ENCODE peak calls at places on chromosomes 11 and 22, in seven cellular contexts. H is sigmoid colon; F is kidney epithelial cell; I is IMR-90; O is CD8-positive, alpha-beta memory T cell; G is Peyer's patch; J is PC-3. E is an unnamed sample.

GRCh38 chr11:134509381-134510068 is 97.5 kb upstream of the B3GAT1 start:
- DNase-seq in H (no peak), F (no peak), I (no peak), O (no peak), G (peak; percentile 4), J (no peak), E (no peak)

GRCh38 chr11:122230387-122230760 is 114.4 kb upstream of the BLID start:
- DNase-seq in H (no peak), F (no peak), I (peak; percentile 67), O (no peak), G (no peak), J (no peak), E (no peak)

GRCh38 chr22:47022075-47022473 is 259.6 kb downstream of the TBC1D22A start:
- DNase-seq in H (peak; percentile 40), F (no peak), I (peak; percentile 22), O (no peak), G (no peak), J (no peak), E (no peak)

GRCh38 chr22:40826984-40827741 is 8.0 kb upstream of the SLC25A17 start:
- DNase-seq in H (no peak), F (no peak), I (no peak), O (no peak), G (no peak), J (no peak), E (no peak)

GRCh38 chr11:43644626-43645299 is 35.8 kb upstream of the HSD17B12 start:
- DNase-seq in H (no peak), F (no peak), I (peak; percentile 3), O (no peak), G (no peak), J (peak; percentile 19), E (no peak)

GRCh38 chr22:24094966-24095365 is 83.9 kb downstream of the CABIN1 start:
- DNase-seq in H (peak; percentile 54), F (no peak), I (no peak), O (peak; percentile 14), G (no peak), J (no peak), E (no peak)

GRCh38 chr22:31161386-31161785 is 1.4 kb downstream of the RNF185 start:
- DNase-seq in H (no peak), F (no peak), I (no peak), O (no peak), G (no peak), J (no peak), E (no peak)

GRCh38 chr11:45313211-45313865 is 27.2 kb upstream of the SYT13 start:
- DNase-seq in H (no peak), F (no peak), I (no peak), O (no peak), G (no peak), J (no peak), E (no peak)

GRCh38 chr22:24070553-24070952 is 59.4 kb downstream of the CABIN1 start:
- DNase-seq in H (no peak), F (no peak), I (no peak), O (no peak), G (no peak), J (no peak), E (no peak)

GRCh38 chr11:124917115-124917637 is 1.9 kb upstream of the HEPN1 start:
- DNase-seq in H (no peak), F (no peak), I (peak; percentile 89), O (no peak), G (no peak), J (no peak), E (peak; percentile 72)

GRCh38 chr11:12629601-12630313 is 44.5 kb upstream of the TEAD1 start:
- DNase-seq in H (no peak), F (no peak), I (peak; percentile 78), O (no peak), G (no peak), J (peak; percentile 50), E (no peak)

GRCh38 chr11:17716807-17717206 is 2.6 kb upstream of the MYOD1 start:
- DNase-seq in H (no peak), F (no peak), I (no peak), O (no peak), G (no peak), J (no peak), E (no peak)

GRCh38 chr11:33445761-33446161 is 188.6 kb downstream of the HIPK3 start:
- DNase-seq in H (no peak), F (no peak), I (peak; percentile 70), O (no peak), G (no peak), J (peak; percentile 36), E (peak; percentile 59)

GRCh38 chr11:128409476-128409875 is 177.9 kb downstream of the ETS1 start:
- DNase-seq in H (no peak), F (no peak), I (peak; percentile 94), O (no peak), G (no peak), J (peak; percentile 96), E (no peak)

GRCh38 chr22:29269230-29269604 is 1.1 kb downstream of the EWSR1 start:
- DNase-seq in H (no peak), F (no peak), I (no peak), O (no peak), G (peak; percentile 12), J (no peak), E (no peak)

GRCh38 chr11:2779499-2779980 is 79.7 kb upstream of the KCNQ1OT1 start:
- DNase-seq in H (no peak), F (no peak), I (no peak), O (peak; percentile 27), G (no peak), J (no peak), E (no peak)

GRCh38 chr11:114318361-114318760 is 22.2 kb downstream of the NNMT start:
- DNase-seq in H (no peak), F (no peak), I (no peak), O (no peak), G (no peak), J (no peak), E (no peak)

GRCh38 chr11:62757846-62758788 is 3.3 kb upstream of the POLR2G start:
- DNase-seq in H (no peak), F (no peak), I (no peak), O (no peak), G (no peak), J (no peak), E (no peak)
- H3K4me3 ChIP-seq in H (no peak overlapping the region), F (no peak overlapping the region), I (no peak overlapping the region), O (no peak overlapping the region), G (no peak overlapping the region), J (no peak overlapping the region), E (no peak overlapping the region)

DNA sequence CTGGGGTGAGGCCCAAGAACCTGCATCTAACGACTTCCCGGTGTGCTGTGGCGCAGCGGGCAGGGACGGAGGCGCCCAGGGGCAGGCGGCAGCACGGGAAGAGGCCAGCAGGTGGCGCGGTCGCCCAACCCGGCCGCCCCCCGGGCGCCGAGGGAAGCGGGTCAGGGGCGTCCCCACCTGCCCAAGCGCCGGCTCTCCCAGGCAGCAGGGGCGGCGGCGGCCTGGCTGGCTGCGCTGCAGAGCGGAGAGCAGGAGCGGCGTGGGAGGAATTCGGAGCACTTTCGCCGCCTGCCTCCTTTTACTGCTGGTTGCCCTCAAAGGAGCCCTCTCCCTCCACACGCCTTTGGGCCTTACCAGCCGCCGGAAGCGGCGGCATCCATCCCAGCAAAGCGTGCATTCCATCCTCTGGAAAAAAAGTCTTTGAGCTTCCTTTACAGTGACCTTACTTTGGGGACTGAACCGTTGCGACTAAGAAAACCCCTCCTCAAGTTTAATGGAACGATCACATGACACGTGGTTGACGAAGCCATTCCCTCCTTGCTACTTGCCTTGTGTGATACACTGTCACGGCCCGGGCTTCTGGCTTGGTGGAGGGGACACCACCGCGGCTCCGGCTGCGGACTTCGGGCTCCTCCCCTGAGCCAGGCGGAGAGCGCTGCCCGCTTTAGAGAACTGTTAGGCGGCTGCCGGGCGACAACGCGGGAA is 106.8 kb upstream of the CLMP start:
- DNase-seq in H (peak; percentile 69), F (no peak), I (peak; percentile 11), O (peak; percentile 69), G (peak; percentile 31), J (peak; percentile 72), E (no peak)
- H3K4me3 ChIP-seq in H (no peak overlapping the region), F (peak overlapping the region; percentile 20), I (peak overlapping the region; percentile 32), O (peak overlapping the region; percentile 55), G (peak overlapping the region; percentile 52), J (peak overlapping the region; percentile 55), E (no peak overlapping the region)

GRCh38 chr11:115761348-115761747 is 257.1 kb upstream of the CADM1 start:
- DNase-seq in H (no peak), F (no peak), I (no peak), O (no peak), G (no peak), J (no peak), E (peak; percentile 4)

GRCh38 chr11:115760528-115760837 is 256.3 kb upstream of the CADM1 start:
- DNase-seq in H (peak; percentile 65), F (no peak), I (no peak), O (no peak), G (no peak), J (no peak), E (no peak)

GRCh38 chr11:115758011-115758410 is 253.8 kb upstream of the CADM1 start:
- DNase-seq in H (no peak), F (no peak), I (no peak), O (no peak), G (no peak), J (no peak), E (no peak)

GRCh38 chr11:115760921-115761320 is 256.7 kb upstream of the CADM1 start:
- DNase-seq in H (no peak), F (no peak), I (no peak), O (no peak), G (no peak), J (no peak), E (no peak)

GRCh38 chr11:115759622-115760527 is 255.7 kb upstream of the CADM1 start:
- DNase-seq in H (peak; percentile 68), F (no peak), I (no peak), O (no peak), G (no peak), J (no peak), E (no peak)
- H3K4me3 ChIP-seq in H (peak overlapping the region; percentile 50), F (peak overlapping the region; percentile 53), I (peak overlapping the region; percentile 53), O (no peak overlapping the region), G (peak overlapping the region; percentile 58), J (no peak overlapping the region), E (no peak overlapping the region)

GRCh38 chr11:77669848-77670511 is 32.4 kb upstream of the CLNS1A start:
- DNase-seq in H (no peak), F (no peak), I (peak; percentile 68), O (no peak), G (no peak), J (peak; percentile 68), E (no peak)
- H3K4me3 ChIP-seq in H (no peak overlapping the region), F (no peak overlapping the region), I (no peak overlapping the region), O (no peak overlapping the region), G (no peak overlapping the region), J (no peak overlapping the region), E (no peak overlapping the region)

DNA sequence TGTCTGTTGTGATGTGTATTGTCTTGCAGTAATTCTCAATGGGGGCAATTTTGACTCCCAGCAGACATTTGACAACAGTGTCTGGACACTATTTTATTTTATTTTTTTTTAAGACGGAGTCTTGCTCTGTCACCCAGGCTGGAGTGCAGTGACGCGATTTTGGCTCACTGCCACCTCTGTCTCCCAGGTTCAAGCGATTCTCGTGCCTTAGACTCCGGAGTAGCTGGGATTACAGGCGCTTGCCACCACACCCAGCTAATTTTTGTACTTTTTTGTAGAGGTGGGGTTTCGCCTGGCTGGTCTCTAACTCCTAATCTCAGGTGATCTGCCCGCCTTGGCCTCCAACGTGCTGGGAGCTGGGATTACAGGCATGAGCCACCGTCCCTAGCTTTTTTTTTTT is 1.4 kb downstream of the RPS6KB2 start:
- DNase-seq in H (no peak), F (no peak), I (no peak), O (no peak), G (no peak), J (no peak), E (no peak)
- H3K4me3 ChIP-seq in H (no peak overlapping the region), F (no peak overlapping the region), I (no peak overlapping the region), O (no peak overlapping the region), G (peak overlapping the region; percentile 96), J (peak overlapping the region; percentile 96), E (no peak overlapping the region)

GRCh38 chr11:130449246-130449990 is 973 bp downstream of the ADAMTS15 start:
- DNase-seq in H (no peak), F (no peak), I (no peak), O (no peak), G (no peak), J (no peak), E (no peak)
- H3K4me3 ChIP-seq in H (peak overlapping the region; percentile 39), F (peak overlapping the region; percentile 60), I (peak overlapping the region; percentile 81), O (no peak overlapping the region), G (peak overlapping the region; percentile 58), J (peak overlapping the region; percentile 94), E (no peak overlapping the region)

E was measured in Jurkat, Clone E6-1.